ENCODE peak calls at places on chromosomes 4 and X, in five cellular contexts. One of them, this sample, is unnamed.

GRCh38 chr4:174217273-174218126 is 66.0 kb downstream of the FBXO8 start:
- DNase-seq in activated CD4-positive, alpha-beta T cell treated with anti-CD3 and anti-CD28 coated beads, Interleukin-2, amount 10 ng/mL, durations not matched to agents 7 days and 5 days: no peak
- DNase-seq in EL: peak; percentile 51
- DNase-seq in Calu3: peak; percentile 2
- DNase-seq in WERI-Rb-1: no peak
- DNase-seq in this sample: no peak

GRCh38 chrX:45306794-45307193 is 106.1 kb upstream of the DIPK2B start:
- DNase-seq in activated CD4-positive, alpha-beta T cell treated with anti-CD3 and anti-CD28 coated beads, Interleukin-2, amount 10 ng/mL, durations not matched to agents 7 days and 5 days: no peak
- DNase-seq in WERI-Rb-1: no peak
- DNase-seq in Calu3: no peak
- DNase-seq in EL: no peak
- DNase-seq in this sample: no peak

GRCh38 chr4:142777045-142777743 is 68.9 kb downstream of the INPP4B start:
- DNase-seq in EL: no peak
- DNase-seq in WERI-Rb-1: no peak
- DNase-seq in activated CD4-positive, alpha-beta T cell treated with anti-CD3 and anti-CD28 coated beads, Interleukin-2, amount 10 ng/mL, durations not matched to agents 7 days and 5 days: no peak
- DNase-seq in Calu3: peak; percentile 5
- DNase-seq in this sample: no peak

GRCh38 chr4:69497886-69498395 is 2.2 kb upstream of the UGT2B4 start:
- DNase-seq in EL: no peak
- DNase-seq in WERI-Rb-1: no peak
- DNase-seq in activated CD4-positive, alpha-beta T cell treated with anti-CD3 and anti-CD28 coated beads, Interleukin-2, amount 10 ng/mL, durations not matched to agents 7 days and 5 days: no peak
- DNase-seq in Calu3: no peak
- DNase-seq in this sample: no peak

GRCh38 chr4:97656034-97656720 is 487.1 kb downstream of the STPG2 start:
- DNase-seq in Calu3: no peak
- DNase-seq in activated CD4-positive, alpha-beta T cell treated with anti-CD3 and anti-CD28 coated beads, Interleukin-2, amount 10 ng/mL, durations not matched to agents 7 days and 5 days: no peak
- DNase-seq in EL: peak; percentile 1
- DNase-seq in WERI-Rb-1: no peak
- DNase-seq in this sample: no peak

GRCh38 chr4:26197018-26197779 is 123.6 kb upstream of the RBPJ start:
- DNase-seq in EL: peak; percentile 98
- DNase-seq in WERI-Rb-1: no peak
- DNase-seq in activated CD4-positive, alpha-beta T cell treated with anti-CD3 and anti-CD28 coated beads, Interleukin-2, amount 10 ng/mL, durations not matched to agents 7 days and 5 days: peak; percentile 80
- DNase-seq in Calu3: peak; percentile 59
- DNase-seq in this sample: peak; percentile 87

GRCh38 chr4:14111730-14112171 is 484.2 kb upstream of the BOD1L1 start:
- DNase-seq in WERI-Rb-1: no peak
- DNase-seq in activated CD4-positive, alpha-beta T cell treated with anti-CD3 and anti-CD28 coated beads, Interleukin-2, amount 10 ng/mL, durations not matched to agents 7 days and 5 days: no peak
- DNase-seq in Calu3: no peak
- DNase-seq in EL: peak; percentile 96
- DNase-seq in this sample: no peak

GRCh38 chr4:110361921-110362320 is 114.0 kb upstream of the ENPEP start:
- DNase-seq in WERI-Rb-1: no peak
- DNase-seq in activated CD4-positive, alpha-beta T cell treated with anti-CD3 and anti-CD28 coated beads, Interleukin-2, amount 10 ng/mL, durations not matched to agents 7 days and 5 days: no peak
- DNase-seq in Calu3: peak; percentile 16
- DNase-seq in EL: peak; percentile 48
- DNase-seq in this sample: no peak

GRCh38 chrX:38654302-38654701 is 93.0 kb downstream of the TSPAN7 start:
- DNase-seq in EL: peak; percentile 1
- DNase-seq in WERI-Rb-1: peak; percentile 22
- DNase-seq in Calu3: peak; percentile 4
- DNase-seq in activated CD4-positive, alpha-beta T cell treated with anti-CD3 and anti-CD28 coated beads, Interleukin-2, amount 10 ng/mL, durations not matched to agents 7 days and 5 days: no peak
- DNase-seq in this sample: no peak

GRCh38 chrX:22163306-22163705 is 109.4 kb upstream of the CBLL2 start:
- DNase-seq in WERI-Rb-1: no peak
- DNase-seq in activated CD4-positive, alpha-beta T cell treated with anti-CD3 and anti-CD28 coated beads, Interleukin-2, amount 10 ng/mL, durations not matched to agents 7 days and 5 days: no peak
- DNase-seq in Calu3: no peak
- DNase-seq in EL: no peak
- DNase-seq in this sample: no peak

GRCh38 chrX:3428762-3429161 is 82.3 kb upstream of the MXRA5 start:
- DNase-seq in Calu3: no peak
- DNase-seq in EL: no peak
- DNase-seq in activated CD4-positive, alpha-beta T cell treated with anti-CD3 and anti-CD28 coated beads, Interleukin-2, amount 10 ng/mL, durations not matched to agents 7 days and 5 days: no peak
- DNase-seq in WERI-Rb-1: no peak
- DNase-seq in this sample: no peak